ENCODE peak calls at places on chromosomes 12 and 14, in nine cellular contexts. S, M, L, F, A, Y, T, C and V are unnamed samples.

GRCh38 chr12:89873745-89874144 is 165.1 kb upstream of the ATP2B1 start:
- DNase-seq in A (no peak), Y (no peak), T (no peak), F (no peak), S (no peak), M (no peak), L (no peak), C (no peak), V (no peak)

GRCh38 chr12:30278401-30278800 is 417.3 kb downstream of the IPO8 start:
- DNase-seq in S (no peak), F (no peak), Y (no peak), M (no peak), L (no peak), C (no peak), T (no peak), A (no peak), V (no peak)

GRCh38 chr12:125032466-125033152 is 32.6 kb upstream of the AACS start:
- DNase-seq in A (no peak), Y (no peak), M (no peak), F (no peak), C (no peak), S (no peak), T (no peak), L (no peak), V (no peak)

GRCh38 chr12:118404876-118405521 is 28.6 kb downstream of the SUDS3 start:
- DNase-seq in T (peak), A (peak), Y (no peak), M (no peak), S (peak), F (peak), C (no peak), L (peak), V (no peak)

GRCh38 chr12:79274571-79275064 is 410.0 kb downstream of the SYT1 start:
- DNase-seq in Y (no peak), T (no peak), M (no peak), S (no peak), A (no peak), L (no peak), F (no peak), C (no peak), V (no peak)

GRCh38 chr12:19517583-19517982 is 78.3 kb downstream of the AEBP2 start:
- DNase-seq in S (no peak), A (no peak), L (no peak), T (no peak), M (no peak), Y (no peak), C (no peak), F (no peak), V (no peak)

GRCh38 chr12:107844312-107844921 is 69.9 kb downstream of the ASCL4 start:
- DNase-seq in T (peak), L (no peak), S (no peak), Y (no peak), C (no peak), F (no peak), A (no peak), M (no peak), V (no peak)

GRCh38 chr12:52285851-52286530 is 5.3 kb downstream of the KRT81 start:
- DNase-seq in M (no peak), A (no peak), T (no peak), S (peak), L (no peak), Y (peak), F (no peak), C (no peak), V (no peak)

GRCh38 chr14:91228112-91229004 is 16.1 kb downstream of the GPR68 start:
- DNase-seq in S (peak), T (no peak), C (no peak), L (peak), A (peak), M (no peak), Y (peak), F (no peak), V (no peak)

GRCh38 chr14:102219316-102219715 is 79.6 kb downstream of the WDR20 start:
- DNase-seq in M (no peak), T (no peak), C (no peak), A (no peak), F (no peak), Y (no peak), S (no peak), L (no peak), V (no peak)

GRCh38 chr14:80607430-80608200 is 333.9 kb downstream of the CEP128 start:
- DNase-seq in A (no peak), C (no peak), M (no peak), L (no peak), T (no peak), S (no peak), Y (no peak), F (peak), V (no peak)

GRCh38 chr12:120119395-120119973 is 2.9 kb upstream of the RAB35 start:
- DNase-seq in C (no peak), S (peak), T (no peak), F (no peak), A (no peak), Y (no peak), L (no peak), M (no peak), V (peak)

GRCh38 chr12:3091650-3092207 is 14.6 kb downstream of the TSPAN9 start:
- DNase-seq in F (no peak), Y (no peak), S (no peak), C (no peak), L (no peak), A (no peak), T (no peak), M (no peak), V (no peak)

DNA sequence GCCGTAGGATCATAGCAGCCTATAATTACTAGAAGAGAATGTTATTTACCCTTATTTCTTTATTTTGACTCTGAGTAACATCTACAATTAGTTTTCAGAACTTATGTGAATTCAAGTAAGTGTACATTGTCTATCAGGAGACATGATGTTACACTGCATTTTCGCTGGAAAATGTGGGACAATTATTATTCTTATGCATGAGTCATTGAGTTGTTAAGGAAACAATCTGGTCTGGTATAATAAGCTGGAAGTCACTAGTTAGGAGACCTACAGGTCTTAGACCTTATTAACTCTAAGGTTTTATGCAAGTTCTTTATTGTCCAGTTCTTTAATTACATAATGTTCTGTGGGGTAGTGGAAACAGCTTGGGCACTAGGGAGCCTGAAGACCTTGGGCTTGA is 5.8 kb downstream of the KTN1 start:
- DNase-seq in T (no peak), F (no peak), Y (no peak), C (no peak), A (no peak), L (no peak), S (peak), M (no peak), V (peak)
- H3K27ac ChIP-seq in T (no peak), F (no peak), Y (no peak), C (peak), A (no peak), L (no peak), S (no peak), M (no peak), V (peak)

GRCh38 chr12:76866146-76866545 is 12.7 kb downstream of the CSRP2 start:
- DNase-seq in F (peak), Y (no peak), A (no peak), C (no peak), T (peak), M (no peak), S (no peak), L (no peak), V (no peak)

GRCh38 chr12:76864791-76865400 is 13.9 kb downstream of the CSRP2 start:
- DNase-seq in A (no peak), F (no peak), M (no peak), T (no peak), L (no peak), C (no peak), Y (no peak), S (no peak), V (no peak)

GRCh38 chr12:76863005-76863670 is 15.7 kb downstream of the CSRP2 start:
- DNase-seq in Y (no peak), C (no peak), L (no peak), F (no peak), S (no peak), A (no peak), T (no peak), M (no peak), V (no peak)

GRCh38 chr12:76863811-76864210 is 15.0 kb downstream of the CSRP2 start:
- DNase-seq in F (no peak), S (no peak), T (no peak), A (no peak), L (no peak), Y (no peak), M (no peak), C (no peak), V (no peak)

GRCh38 chr12:76866726-76867125 is 12.1 kb downstream of the CSRP2 start:
- DNase-seq in C (no peak), A (no peak), Y (no peak), L (no peak), F (no peak), S (no peak), M (no peak), T (peak), V (no peak)
- H3K27ac ChIP-seq in C (peak), A (no peak), Y (no peak), L (no peak), F (no peak), S (no peak), M (no peak), T (peak), V (no peak)

GRCh38 chr14:96001866-96002510 is 37.2 kb upstream of the C14orf132 start:
- DNase-seq in C (no peak), T (no peak), M (no peak), L (no peak), F (peak), Y (no peak), S (no peak), A (no peak), V (no peak)
- H3K27ac ChIP-seq in C (no peak), T (no peak), M (no peak), L (no peak), F (no peak), Y (no peak), S (no peak), A (no peak), V (no peak)

GRCh38 chr12:110536834-110537604 is 34.9 kb downstream of the RAD9B start:
- DNase-seq in S (no peak), L (no peak), T (no peak), F (no peak), Y (no peak), A (no peak), M (no peak), C (no peak), V (peak)

GRCh38 chr12:110537605-110538409 is 35.7 kb downstream of the RAD9B start:
- DNase-seq in T (no peak), F (no peak), M (no peak), S (no peak), L (no peak), C (peak), Y (no peak), A (no peak), V (peak)

GRCh38 chr12:110540048-110540447 is 37.9 kb downstream of the RAD9B start:
- DNase-seq in T (no peak), Y (no peak), F (no peak), A (no peak), L (no peak), M (no peak), C (no peak), S (peak), V (no peak)

GRCh38 chr12:110534811-110535210 is 32.7 kb downstream of the RAD9B start:
- DNase-seq in A (no peak), L (no peak), F (no peak), M (no peak), Y (no peak), C (no peak), S (no peak), T (no peak), V (no peak)

GRCh38 chr12:110538869-110539622 is 36.9 kb downstream of the RAD9B start:
- DNase-seq in T (no peak), A (no peak), Y (no peak), L (no peak), M (no peak), C (no peak), S (no peak), F (no peak), V (no peak)
- H3K27ac ChIP-seq in T (no peak), A (no peak), Y (no peak), L (no peak), M (no peak), C (peak), S (no peak), F (no peak), V (peak)

GRCh38 chr12:116199160-116199559 is 78.3 kb downstream of the MED13L start:
- DNase-seq in C (no peak), F (no peak), Y (no peak), L (no peak), M (no peak), T (no peak), A (no peak), S (no peak), V (no peak)

GRCh38 chr12:116196226-116196625 is 81.3 kb downstream of the MED13L start:
- DNase-seq in A (no peak), L (no peak), F (peak), M (no peak), C (no peak), Y (no peak), T (no peak), S (no peak), V (no peak)

GRCh38 chr12:116196752-116197718 is 80.5 kb downstream of the MED13L start:
- DNase-seq in L (no peak), M (no peak), A (no peak), Y (no peak), C (no peak), S (no peak), T (no peak), F (peak), V (no peak)

GRCh38 chr12:116189692-116190091 is 87.8 kb downstream of the MED13L start:
- DNase-seq in T (no peak), Y (no peak), S (no peak), F (no peak), M (no peak), C (no peak), A (no peak), L (no peak), V (no peak)

GRCh38 chr12:116194935-116195431 is 82.5 kb downstream of the MED13L start:
- DNase-seq in L (peak), T (no peak), F (no peak), A (peak), Y (no peak), S (no peak), C (no peak), M (no peak), V (no peak)
- H3K27ac ChIP-seq in L (no peak), T (no peak), F (no peak), A (no peak), Y (peak), S (no peak), C (no peak), M (no peak), V (no peak)

DNA sequence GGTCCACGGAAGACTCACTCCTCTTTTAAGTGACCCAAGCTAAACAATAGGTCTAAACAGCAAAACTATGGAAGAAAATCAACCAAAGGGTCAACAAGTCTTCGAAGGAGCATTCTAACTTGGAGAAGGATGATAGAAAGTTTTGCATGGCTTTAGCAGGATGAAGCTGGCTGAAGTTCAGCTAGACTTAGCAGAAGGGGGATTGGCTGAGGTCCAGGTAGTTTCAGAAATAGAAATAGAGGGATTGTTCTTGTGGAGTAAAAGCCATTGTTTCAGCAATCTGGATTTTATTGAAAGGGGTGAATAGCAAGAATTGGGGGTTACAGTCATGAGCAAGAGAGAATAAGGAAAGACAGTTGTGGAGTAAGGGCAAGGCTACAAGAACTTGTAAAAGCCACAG is 84.7 kb upstream of the TSPAN8 start:
- DNase-seq in F (no peak), S (no peak), T (no peak), A (no peak), Y (no peak), M (no peak), C (no peak), L (no peak), V (no peak)
- H3K27ac ChIP-seq in F (no peak), S (no peak), T (no peak), A (no peak), Y (no peak), M (no peak), C (no peak), L (no peak), V (no peak)

GRCh38 chr12:6310771-6311610 is 509 bp downstream of the PLEKHG6 start:
- DNase-seq in F (no peak), L (no peak), A (no peak), M (no peak), S (no peak), Y (peak), C (no peak), T (no peak), V (no peak)

GRCh38 chr12:6314776-6315175 is 4.3 kb downstream of the PLEKHG6 start:
- DNase-seq in A (no peak), L (no peak), T (no peak), F (no peak), Y (no peak), M (no peak), S (no peak), C (no peak), V (no peak)

GRCh38 chr12:6313326-6313940 is 3.0 kb downstream of the PLEKHG6 start:
- DNase-seq in C (no peak), L (no peak), S (peak), M (no peak), F (no peak), Y (peak), A (no peak), T (no peak), V (no peak)

GRCh38 chr12:6311822-6312528 is 1.5 kb downstream of the PLEKHG6 start:
- DNase-seq in L (no peak), A (no peak), S (no peak), C (no peak), M (no peak), T (no peak), Y (no peak), F (no peak), V (no peak)

GRCh38 chr12:6312529-6313325 is 2.2 kb downstream of the PLEKHG6 start:
- DNase-seq in S (peak), L (no peak), Y (no peak), C (no peak), A (no peak), T (no peak), F (no peak), M (no peak), V (peak)
- H3K27ac ChIP-seq in S (peak), L (no peak), Y (no peak), C (no peak), A (no peak), T (no peak), F (no peak), M (no peak), V (peak)

DNA sequence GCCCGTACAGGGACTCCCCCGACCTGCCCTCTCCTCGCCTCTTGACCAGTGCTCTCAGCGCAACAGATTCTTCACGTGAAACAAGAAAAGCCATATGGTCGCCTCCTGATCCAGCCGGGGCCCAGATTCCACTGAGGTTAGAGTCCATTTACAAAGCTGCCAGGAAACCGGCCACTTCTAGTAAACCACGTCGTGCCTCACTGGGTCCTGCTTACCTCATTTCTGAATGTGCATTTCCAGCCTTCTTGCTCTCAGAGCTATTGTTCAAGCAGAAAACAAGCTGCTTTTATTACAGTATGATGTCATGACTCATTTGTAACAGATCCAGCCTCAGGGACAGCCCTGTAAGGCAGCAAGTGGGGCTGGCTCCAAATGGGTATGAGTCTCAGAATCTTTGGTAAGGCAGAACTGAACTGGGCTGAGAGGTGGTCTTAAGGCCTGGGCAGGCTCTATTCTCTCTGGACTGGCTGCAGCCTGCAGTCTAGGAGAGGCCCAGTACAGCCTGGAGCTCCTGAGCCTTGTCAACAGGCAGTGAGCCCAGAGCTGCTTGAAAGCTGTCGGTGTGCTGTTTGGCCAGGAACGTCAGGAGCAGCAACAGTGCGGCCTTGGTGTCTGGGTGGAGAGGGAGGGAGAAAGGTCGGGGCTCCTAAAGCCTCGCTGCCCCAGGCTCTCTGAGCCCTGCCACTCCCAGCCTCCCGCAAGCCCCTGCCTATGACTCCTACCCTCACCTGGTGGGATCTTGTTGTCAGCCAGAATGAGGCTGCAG is 8.3 kb downstream of the REC8 start:
- DNase-seq in T (no peak), F (peak), L (no peak), M (no peak), A (no peak), C (no peak), S (peak), Y (peak), V (no peak)
- H3K27ac ChIP-seq in T (no peak), F (no peak), L (no peak), M (peak), A (no peak), C (peak), S (no peak), Y (peak), V (no peak)

DNA sequence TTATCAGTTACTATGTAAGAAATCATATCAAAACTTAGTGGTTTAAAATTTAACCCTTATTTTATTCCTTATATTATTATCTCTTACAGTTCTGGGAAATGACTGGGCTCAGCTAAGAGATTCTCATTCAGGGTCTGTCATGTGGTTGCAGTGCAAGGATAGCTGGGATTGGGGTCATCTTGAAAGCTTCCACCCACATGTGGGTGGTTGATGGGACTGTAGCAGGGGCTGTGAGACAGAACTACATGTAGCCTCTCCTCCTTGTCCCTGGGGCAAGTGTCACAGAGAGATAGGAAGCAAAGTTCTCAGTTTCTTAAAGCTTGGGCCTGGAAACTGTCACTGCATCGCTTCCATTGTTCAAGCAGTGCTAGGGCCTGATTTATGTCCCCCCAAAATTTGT is 57.8 kb downstream of the DACT1 start:
- DNase-seq in M (no peak), C (no peak), Y (no peak), A (no peak), L (no peak), S (no peak), T (no peak), F (no peak), V (no peak)
- H3K27ac ChIP-seq in M (no peak), C (no peak), Y (no peak), A (no peak), L (no peak), S (no peak), T (no peak), F (no peak), V (no peak)

GRCh38 chr12:57340104-57340503 is 89.1 kb upstream of the STAC3 start:
- DNase-seq in A (no peak), M (peak), T (no peak), C (no peak), L (no peak), S (no peak), F (peak), Y (no peak), V (no peak)
- H3K27ac ChIP-seq in A (no peak), M (peak), T (no peak), C (no peak), L (no peak), S (no peak), F (peak), Y (peak), V (no peak)